ENCODE peak calls at places on chromosomes 5 and 9, in eight cellular contexts. One of them, this sample, is unnamed.

GRCh38 chr5:176817864-176818377 is 7.6 kb downstream of the UNC5A start:
- DNase-seq in endothelial cell: peak
- DNase-seq in AG04450: no peak
- DNase-seq in HCT116: no peak
- DNase-seq in activated B cell treated with CpG ODN at 0.5 μM for 24 hours: no peak
- DNase-seq in Calu3: peak
- DNase-seq in AG10803: no peak
- DNase-seq in heart right ventricle: no peak
- DNase-seq in this sample: peak

GRCh38 chr5:178388381-178389030 is 155.9 kb upstream of the PHYKPL start:
- DNase-seq in endothelial cell: no peak
- DNase-seq in AG04450: no peak
- DNase-seq in HCT116: no peak
- DNase-seq in activated B cell treated with CpG ODN at 0.5 μM for 24 hours: no peak
- DNase-seq in Calu3: no peak
- DNase-seq in AG10803: peak
- DNase-seq in heart right ventricle: peak
- DNase-seq in this sample: no peak

GRCh38 chr5:96876292-96876850 is at the start of gene ERAP2:
- DNase-seq in endothelial cell: no peak
- DNase-seq in AG04450: no peak
- DNase-seq in HCT116: no peak
- DNase-seq in activated B cell treated with CpG ODN at 0.5 μM for 24 hours: no peak
- DNase-seq in Calu3: peak
- DNase-seq in AG10803: peak
- DNase-seq in heart right ventricle: no peak
- DNase-seq in this sample: peak

GRCh38 chr9:86867658-86868313 is 79.5 kb downstream of the GAS1 start:
- DNase-seq in endothelial cell: no peak
- DNase-seq in AG04450: no peak
- DNase-seq in HCT116: no peak
- DNase-seq in activated B cell treated with CpG ODN at 0.5 μM for 24 hours: no peak
- DNase-seq in Calu3: no peak
- DNase-seq in AG10803: no peak
- DNase-seq in heart right ventricle: no peak
- DNase-seq in this sample: no peak

GRCh38 chr9:134624119-134624826 is 17.3 kb upstream of the COL5A1 start:
- DNase-seq in endothelial cell: no peak
- DNase-seq in AG04450: no peak
- DNase-seq in HCT116: no peak
- DNase-seq in activated B cell treated with CpG ODN at 0.5 μM for 24 hours: no peak
- DNase-seq in Calu3: no peak
- DNase-seq in AG10803: peak
- DNase-seq in heart right ventricle: no peak
- DNase-seq in this sample: no peak

GRCh38 chr5:136734638-136735037 is 369.3 kb upstream of the TRPC7 start:
- DNase-seq in endothelial cell: no peak
- DNase-seq in AG04450: no peak
- DNase-seq in HCT116: no peak
- DNase-seq in activated B cell treated with CpG ODN at 0.5 μM for 24 hours: no peak
- DNase-seq in Calu3: no peak
- DNase-seq in AG10803: no peak
- DNase-seq in heart right ventricle: no peak
- DNase-seq in this sample: no peak

GRCh38 chr5:172768573-172769323 is 2.2 kb downstream of the DUSP1 start:
- DNase-seq in endothelial cell: no peak
- DNase-seq in AG04450: no peak
- DNase-seq in HCT116: no peak
- DNase-seq in activated B cell treated with CpG ODN at 0.5 μM for 24 hours: no peak
- DNase-seq in Calu3: no peak
- DNase-seq in AG10803: peak
- DNase-seq in heart right ventricle: no peak
- DNase-seq in this sample: no peak

GRCh38 chr9:73125651-73126050 is 26.0 kb upstream of the ANXA1 start:
- DNase-seq in endothelial cell: no peak
- DNase-seq in AG04450: no peak
- DNase-seq in HCT116: no peak
- DNase-seq in activated B cell treated with CpG ODN at 0.5 μM for 24 hours: no peak
- DNase-seq in Calu3: no peak
- DNase-seq in AG10803: no peak
- DNase-seq in heart right ventricle: no peak
- DNase-seq in this sample: no peak

GRCh38 chr9:20340161-20340861 is 282.0 kb downstream of the MLLT3 start:
- DNase-seq in endothelial cell: no peak
- DNase-seq in AG04450: no peak
- DNase-seq in HCT116: no peak
- DNase-seq in activated B cell treated with CpG ODN at 0.5 μM for 24 hours: no peak
- DNase-seq in Calu3: no peak
- DNase-seq in AG10803: no peak
- DNase-seq in heart right ventricle: no peak
- DNase-seq in this sample: no peak

GRCh38 chr5:177983763-177984564 is 12.1 kb downstream of the PROP1 start:
- DNase-seq in endothelial cell: no peak
- DNase-seq in AG04450: no peak
- DNase-seq in HCT116: no peak
- DNase-seq in activated B cell treated with CpG ODN at 0.5 μM for 24 hours: no peak
- DNase-seq in Calu3: no peak
- DNase-seq in AG10803: no peak
- DNase-seq in heart right ventricle: no peak
- DNase-seq in this sample: peak

GRCh38 chr5:175715627-175716522 is 58.0 kb downstream of the HRH2 start:
- DNase-seq in endothelial cell: no peak
- DNase-seq in AG04450: no peak
- DNase-seq in HCT116: no peak
- DNase-seq in activated B cell treated with CpG ODN at 0.5 μM for 24 hours: no peak
- DNase-seq in Calu3: no peak
- DNase-seq in AG10803: no peak
- DNase-seq in heart right ventricle: no peak
- DNase-seq in this sample: no peak

GRCh38 chr9:7656648-7657047 is 142.9 kb downstream of the DMAC1 start:
- DNase-seq in endothelial cell: no peak
- DNase-seq in AG04450: no peak
- DNase-seq in HCT116: no peak
- DNase-seq in activated B cell treated with CpG ODN at 0.5 μM for 24 hours: no peak
- DNase-seq in Calu3: peak
- DNase-seq in AG10803: no peak
- DNase-seq in heart right ventricle: peak
- DNase-seq in this sample: no peak

GRCh38 chr9:28032178-28032532 is 458.9 kb upstream of the C9orf72 start:
- DNase-seq in endothelial cell: no peak
- DNase-seq in AG04450: no peak
- DNase-seq in HCT116: no peak
- DNase-seq in activated B cell treated with CpG ODN at 0.5 μM for 24 hours: no peak
- DNase-seq in Calu3: no peak
- DNase-seq in AG10803: peak
- DNase-seq in heart right ventricle: no peak
- DNase-seq in this sample: no peak

GRCh38 chr9:135376511-135377173 is 102.9 kb upstream of the PPP1R26 start:
- DNase-seq in endothelial cell: no peak
- DNase-seq in AG04450: no peak
- DNase-seq in HCT116: no peak
- DNase-seq in activated B cell treated with CpG ODN at 0.5 μM for 24 hours: no peak
- DNase-seq in Calu3: no peak
- DNase-seq in AG10803: no peak
- DNase-seq in heart right ventricle: no peak
- DNase-seq in this sample: no peak

GRCh38 chr5:75325242-75325641 is 11.8 kb upstream of the HMGCR start:
- DNase-seq in endothelial cell: no peak
- DNase-seq in AG04450: no peak
- DNase-seq in HCT116: no peak
- DNase-seq in activated B cell treated with CpG ODN at 0.5 μM for 24 hours: no peak
- DNase-seq in Calu3: no peak
- DNase-seq in AG10803: no peak
- DNase-seq in heart right ventricle: no peak
- DNase-seq in this sample: no peak
- TF ChIP-seq CTCF in endothelial cell: no peak
- TF ChIP-seq CTCF in AG04450: peak
- TF ChIP-seq CTCF in HCT116: peak
- TF ChIP-seq CTCF in activated B cell treated with CpG ODN at 0.5 μM for 24 hours: no peak
- TF ChIP-seq CTCF in Calu3: no peak
- TF ChIP-seq CTCF in AG10803: no peak
- TF ChIP-seq CTCF in heart right ventricle: no peak
- TF ChIP-seq CTCF in this sample: no peak

GRCh38 chr5:109451161-109451560 is 41.4 kb upstream of the PJA2 start:
- DNase-seq in endothelial cell: no peak
- DNase-seq in AG04450: no peak
- DNase-seq in HCT116: no peak
- DNase-seq in activated B cell treated with CpG ODN at 0.5 μM for 24 hours: no peak
- DNase-seq in Calu3: peak
- DNase-seq in AG10803: no peak
- DNase-seq in heart right ventricle: no peak
- DNase-seq in this sample: no peak
- TF ChIP-seq CTCF in endothelial cell: no peak
- TF ChIP-seq CTCF in AG04450: no peak
- TF ChIP-seq CTCF in HCT116: no peak
- TF ChIP-seq CTCF in activated B cell treated with CpG ODN at 0.5 μM for 24 hours: no peak
- TF ChIP-seq CTCF in Calu3: no peak
- TF ChIP-seq CTCF in AG10803: no peak
- TF ChIP-seq CTCF in heart right ventricle: no peak
- TF ChIP-seq CTCF in this sample: no peak

GRCh38 chr9:126959326-126959725 is 44.7 kb downstream of the RALGPS1 start:
- DNase-seq in endothelial cell: no peak
- DNase-seq in AG04450: no peak
- DNase-seq in HCT116: no peak
- DNase-seq in activated B cell treated with CpG ODN at 0.5 μM for 24 hours: no peak
- DNase-seq in Calu3: no peak
- DNase-seq in AG10803: no peak
- DNase-seq in heart right ventricle: no peak
- DNase-seq in this sample: no peak

GRCh38 chr9:126957687-126958053 is 43.1 kb downstream of the RALGPS1 start:
- DNase-seq in endothelial cell: no peak
- DNase-seq in AG04450: no peak
- DNase-seq in HCT116: peak
- DNase-seq in activated B cell treated with CpG ODN at 0.5 μM for 24 hours: no peak
- DNase-seq in Calu3: no peak
- DNase-seq in AG10803: peak
- DNase-seq in heart right ventricle: no peak
- DNase-seq in this sample: no peak

GRCh38 chr9:126962336-126962735 is 47.8 kb downstream of the RALGPS1 start:
- DNase-seq in endothelial cell: no peak
- DNase-seq in AG04450: no peak
- DNase-seq in HCT116: no peak
- DNase-seq in activated B cell treated with CpG ODN at 0.5 μM for 24 hours: no peak
- DNase-seq in Calu3: no peak
- DNase-seq in AG10803: no peak
- DNase-seq in heart right ventricle: no peak
- DNase-seq in this sample: no peak

GRCh38 chr9:126956929-126957686 is 42.5 kb downstream of the RALGPS1 start:
- DNase-seq in endothelial cell: no peak
- DNase-seq in AG04450: peak
- DNase-seq in HCT116: peak
- DNase-seq in activated B cell treated with CpG ODN at 0.5 μM for 24 hours: no peak
- DNase-seq in Calu3: no peak
- DNase-seq in AG10803: peak
- DNase-seq in heart right ventricle: peak
- DNase-seq in this sample: no peak

DNA sequence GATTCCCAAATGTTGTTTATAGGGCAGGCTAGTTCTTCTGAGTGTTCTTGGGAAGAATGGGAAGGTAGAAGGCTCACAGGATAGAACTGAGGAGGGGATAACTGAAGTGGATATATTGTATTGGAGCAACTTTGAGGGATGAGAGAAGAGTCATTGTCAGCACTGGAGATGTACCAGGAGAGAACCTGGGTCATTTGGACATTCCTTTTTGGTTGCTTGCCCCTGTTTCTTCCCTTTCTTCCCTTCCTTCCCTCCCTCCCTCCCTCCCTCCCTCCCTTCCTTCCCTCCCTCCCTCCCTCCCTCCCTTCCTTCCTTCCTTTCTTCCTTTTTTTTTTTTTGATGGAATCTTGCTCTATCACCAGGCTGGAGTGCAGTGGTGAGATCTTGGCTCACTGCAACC is 45.3 kb downstream of the RALGPS1 start:
- DNase-seq in endothelial cell: no peak
- DNase-seq in AG04450: no peak
- DNase-seq in HCT116: no peak
- DNase-seq in activated B cell treated with CpG ODN at 0.5 μM for 24 hours: no peak
- DNase-seq in Calu3: no peak
- DNase-seq in AG10803: no peak
- DNase-seq in heart right ventricle: no peak
- DNase-seq in this sample: no peak
- TF ChIP-seq CTCF in endothelial cell: no peak
- TF ChIP-seq CTCF in AG04450: no peak
- TF ChIP-seq CTCF in HCT116: no peak
- TF ChIP-seq CTCF in activated B cell treated with CpG ODN at 0.5 μM for 24 hours: no peak
- TF ChIP-seq CTCF in Calu3: no peak
- TF ChIP-seq CTCF in AG10803: no peak
- TF ChIP-seq CTCF in heart right ventricle: no peak
- TF ChIP-seq CTCF in this sample: no peak

GRCh38 chr5:141761-142160 is 49.5 kb upstream of the LRRC14B start:
- DNase-seq in endothelial cell: no peak
- DNase-seq in AG04450: no peak
- DNase-seq in HCT116: no peak
- DNase-seq in activated B cell treated with CpG ODN at 0.5 μM for 24 hours: no peak
- DNase-seq in Calu3: no peak
- DNase-seq in AG10803: no peak
- DNase-seq in heart right ventricle: no peak
- DNase-seq in this sample: peak

GRCh38 chr5:140443-140829 is 48.5 kb downstream of the PLEKHG4B start:
- DNase-seq in endothelial cell: no peak
- DNase-seq in AG04450: no peak
- DNase-seq in HCT116: no peak
- DNase-seq in activated B cell treated with CpG ODN at 0.5 μM for 24 hours: no peak
- DNase-seq in Calu3: no peak
- DNase-seq in AG10803: no peak
- DNase-seq in heart right ventricle: no peak
- DNase-seq in this sample: peak

GRCh38 chr5:141211-141610 is 49.2 kb downstream of the PLEKHG4B start:
- DNase-seq in endothelial cell: no peak
- DNase-seq in AG04450: no peak
- DNase-seq in HCT116: no peak
- DNase-seq in activated B cell treated with CpG ODN at 0.5 μM for 24 hours: no peak
- DNase-seq in Calu3: no peak
- DNase-seq in AG10803: no peak
- DNase-seq in heart right ventricle: no peak
- DNase-seq in this sample: peak

GRCh38 chr5:143041-143440 is 48.3 kb upstream of the LRRC14B start:
- DNase-seq in endothelial cell: no peak
- DNase-seq in AG04450: no peak
- DNase-seq in HCT116: no peak
- DNase-seq in activated B cell treated with CpG ODN at 0.5 μM for 24 hours: no peak
- DNase-seq in Calu3: no peak
- DNase-seq in AG10803: no peak
- DNase-seq in heart right ventricle: no peak
- DNase-seq in this sample: no peak

DNA sequence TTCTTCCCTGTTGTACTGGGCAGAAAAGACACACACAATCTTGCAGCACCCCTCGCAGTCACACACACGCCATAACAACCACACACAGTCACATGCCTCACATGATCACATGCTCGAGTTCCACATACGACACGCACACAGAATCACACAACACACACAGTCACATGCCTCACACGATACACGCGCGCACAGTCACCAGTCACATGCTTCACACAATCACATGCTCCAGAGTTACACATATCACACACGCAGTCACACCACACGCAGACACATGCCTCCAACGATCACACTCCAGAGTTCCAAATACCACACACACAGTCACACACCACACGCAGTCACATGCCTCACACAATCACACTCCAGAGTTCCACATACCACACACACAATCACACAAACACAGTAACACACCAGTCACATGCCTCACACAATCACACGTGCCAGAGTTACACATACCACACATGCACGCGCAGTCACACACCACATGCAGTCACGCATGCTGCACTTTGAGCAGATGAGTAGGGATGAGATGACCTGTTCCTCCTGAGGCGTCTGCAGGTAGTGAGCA is 49.0 kb upstream of the LRRC14B start:
- DNase-seq in endothelial cell: no peak
- DNase-seq in AG04450: no peak
- DNase-seq in HCT116: no peak
- DNase-seq in activated B cell treated with CpG ODN at 0.5 μM for 24 hours: no peak
- DNase-seq in Calu3: no peak
- DNase-seq in AG10803: no peak
- DNase-seq in heart right ventricle: no peak
- DNase-seq in this sample: no peak
- TF ChIP-seq CTCF in endothelial cell: no peak
- TF ChIP-seq CTCF in AG04450: no peak
- TF ChIP-seq CTCF in HCT116: no peak
- TF ChIP-seq CTCF in activated B cell treated with CpG ODN at 0.5 μM for 24 hours: no peak
- TF ChIP-seq CTCF in Calu3: no peak
- TF ChIP-seq CTCF in AG10803: no peak
- TF ChIP-seq CTCF in heart right ventricle: no peak
- TF ChIP-seq CTCF in this sample: no peak

This sample was measured in GM13976.